ENCODE peak calls at places on chromosome 6, in eight cellular contexts. B is GM03348; T is stimulated activated CD4-positive, alpha-beta T cell treated with anti-CD3 and anti-CD28 coated beads, Interleukin-1b, Interleukin-23, amount 100 ng/mL, for 4 hours; Y is stimulated activated naive CD4-positive, alpha-beta T cell; V is activated CD8-positive, alpha-beta memory T cell treated with anti-CD3 and anti-CD28 coated beads for 48 hours; U is NCI-H1417; K is caudate nucleus; O is stimulated activated naive B cell treated with anti-CD40 and anti-IgM and Interleukin-4, amounts not matched to agents 10 μg/mL and 1 μg/mL and 100 μg/mL, for 72 hours. S is an unnamed sample.

GRCh38 chr6:13116155-13116554 is 212.2 kb downstream of the TBC1D7 start:
- DNase-seq in B (no peak), T (no peak), Y (no peak), V (no peak), U (no peak), K (no peak), O (no peak), S (no peak)

GRCh38 chr6:44715188-44715587 is 327.7 kb downstream of the CDC5L start:
- DNase-seq in B (no peak), T (no peak), Y (no peak), V (no peak), U (no peak), K (no peak), O (no peak), S (no peak)

GRCh38 chr6:143408151-143408786 is 42.2 kb downstream of the ADAT2 start:
- DNase-seq in B (no peak), T (no peak), Y (no peak), V (no peak), U (no peak), K (no peak), O (no peak), S (no peak)

GRCh38 chr6:53363341-53364079 is 14.8 kb upstream of the ELOVL5 start:
- DNase-seq in B (no peak), T (no peak), Y (no peak), V (no peak), U (no peak), K (no peak), O (no peak), S (no peak)

GRCh38 chr6:150025201-150025917 is at the start of gene RAET1L:
- DNase-seq in B (peak), T (no peak), Y (no peak), V (no peak), U (no peak), K (no peak), O (no peak), S (no peak)

GRCh38 chr6:100988391-100988999 is 107.4 kb upstream of the ASCC3 start:
- DNase-seq in B (no peak), T (no peak), Y (no peak), V (no peak), U (no peak), K (no peak), O (no peak), S (no peak)

GRCh38 chr6:47780510-47781356 is 1.1 kb upstream of the OPN5 start:
- DNase-seq in B (peak), T (peak), Y (peak), V (no peak), U (peak), K (no peak), O (peak), S (no peak)

GRCh38 chr6:118080547-118080946 is 173.5 kb downstream of the SLC35F1 start:
- DNase-seq in B (no peak), T (no peak), Y (no peak), V (no peak), U (no peak), K (no peak), O (no peak), S (no peak)

GRCh38 chr6:136548582-136549330 is 1.5 kb downstream of the MAP7 start:
- DNase-seq in B (no peak), T (no peak), Y (no peak), V (no peak), U (no peak), K (no peak), O (no peak), S (no peak)

GRCh38 chr6:137661601-137662000 is 167.4 kb upstream of the OLIG3 start:
- DNase-seq in B (peak), T (peak), Y (peak), V (peak), U (peak), K (no peak), O (peak), S (peak)

GRCh38 chr6:169188051-169188863 is 65.4 kb downstream of the THBS2 start:
- DNase-seq in B (peak), T (no peak), Y (no peak), V (no peak), U (peak), K (no peak), O (no peak), S (no peak)

GRCh38 chr6:100173211-100173610 is 179.2 kb upstream of the MCHR2 start:
- DNase-seq in B (no peak), T (no peak), Y (no peak), V (no peak), U (no peak), K (no peak), O (no peak), S (no peak)

GRCh38 chr6:12288844-12289654 is 1.1 kb upstream of the EDN1 start:
- DNase-seq in B (peak), T (peak), Y (peak), V (no peak), U (peak), K (no peak), O (peak), S (peak)

GRCh38 chr6:96907498-96907897 is 9.8 kb upstream of the NDUFAF4 start:
- DNase-seq in B (peak), T (no peak), Y (no peak), V (no peak), U (no peak), K (no peak), O (no peak), S (no peak)

GRCh38 chr6:105896052-105896820 is 189.9 kb upstream of the PRDM1 start:
- DNase-seq in B (no peak), T (no peak), Y (no peak), V (no peak), U (no peak), K (no peak), O (no peak), S (no peak)

GRCh38 chr6:42250509-42250908 is 32.8 kb upstream of the MRPS10 start:
- DNase-seq in B (no peak), T (no peak), Y (no peak), V (no peak), U (peak), K (no peak), O (no peak), S (no peak)

GRCh38 chr6:21769973-21770372 is 176.4 kb downstream of the SOX4 start:
- DNase-seq in B (no peak), T (no peak), Y (no peak), V (no peak), U (no peak), K (no peak), O (no peak), S (no peak)

GRCh38 chr6:109261815-109262214 is 120.5 kb downstream of the CD164 start:
- DNase-seq in B (no peak), T (no peak), Y (no peak), V (no peak), U (no peak), K (no peak), O (no peak), S (no peak)

GRCh38 chr6:71460933-71461332 is 172.3 kb downstream of the OGFRL1 start:
- DNase-seq in B (peak), T (no peak), Y (no peak), V (no peak), U (no peak), K (no peak), O (no peak), S (no peak)

GRCh38 chr6:7159790-7160525 is 52.2 kb downstream of the RREB1 start:
- DNase-seq in B (no peak), T (no peak), Y (no peak), V (no peak), U (no peak), K (no peak), O (no peak), S (no peak)

GRCh38 chr6:138105880-138106664 is 1.1 kb downstream of the PERP start:
- DNase-seq in B (no peak), T (no peak), Y (no peak), V (no peak), U (peak), K (no peak), O (no peak), S (no peak)

GRCh38 chr6:107264357-107264831 is 149.1 kb upstream of the BEND3 start:
- DNase-seq in B (peak), T (no peak), Y (no peak), V (no peak), U (peak), K (no peak), O (no peak), S (no peak)

GRCh38 chr6:134515976-134516375 is 198.1 kb upstream of the SGK1 start:
- DNase-seq in B (peak), T (no peak), Y (no peak), V (no peak), U (no peak), K (no peak), O (no peak), S (no peak)

GRCh38 chr6:101539510-101540245 is 146.2 kb downstream of the GRIK2 start:
- DNase-seq in B (peak), T (no peak), Y (no peak), V (no peak), U (peak), K (no peak), O (no peak), S (no peak)

GRCh38 chr6:149129401-149130077 is 188.0 kb upstream of the TAB2 start:
- DNase-seq in B (peak), T (no peak), Y (no peak), V (no peak), U (no peak), K (no peak), O (peak), S (no peak)

GRCh38 chr6:47722178-47722577 is 23.8 kb downstream of the ADGRF4 start:
- DNase-seq in B (no peak), T (no peak), Y (no peak), V (no peak), U (no peak), K (no peak), O (no peak), S (no peak)

GRCh38 chr6:109441069-109441816 is 719 bp downstream of the SMPD2 start:
- DNase-seq in B (peak), T (peak), Y (peak), V (no peak), U (peak), K (no peak), O (no peak), S (peak)

GRCh38 chr6:163313981-163314380 is 100.5 kb upstream of the QKI start:
- DNase-seq in B (no peak), T (no peak), Y (no peak), V (no peak), U (no peak), K (no peak), O (no peak), S (no peak)

GRCh38 chr6:105781905-105782304 is 304.2 kb upstream of the PRDM1 start:
- DNase-seq in B (no peak), T (no peak), Y (peak), V (no peak), U (no peak), K (no peak), O (no peak), S (no peak)

GRCh38 chr6:116528163-116528562 is 16.7 kb downstream of the CALHM5 start:
- DNase-seq in B (no peak), T (no peak), Y (no peak), V (no peak), U (peak), K (no peak), O (no peak), S (no peak)

GRCh38 chr6:88499436-88499835 is 333.3 kb upstream of the CNR1 start:
- DNase-seq in B (no peak), T (no peak), Y (no peak), V (no peak), U (no peak), K (no peak), O (no peak), S (no peak)